ENCODE peak calls at places on chromosomes 13 and 19, in seven cellular contexts. B is lower leg skin, W is BJ, T is GM23338, M is heart right ventricle, G is Panc1, Q is tibial artery. J is an unnamed sample.
A peak's percentile ranks its signal among the peaks of the same experiment; 100 is the strongest.

GRCh38 chr13:35468195-35468594 is 8.3 kb downstream of the MAB21L1 start:
- DNase-seq in B (no peak), Q (no peak), M (no peak), G (no peak), T (no peak), W (no peak), J (no peak)

GRCh38 chr13:92838786-92839185 is 387.8 kb upstream of the GPC6 start:
- DNase-seq in W (no peak), B (no peak), M (no peak), G (no peak), Q (no peak), T (no peak), J (no peak)

GRCh38 chr19:18171605-18172327 is 1.8 kb upstream of the IFI30 start:
- DNase-seq in M (no peak), Q (no peak), T (no peak), W (no peak), B (no peak), G (no peak), J (no peak)

GRCh38 chr13:41962994-41963393 is 2.1 kb upstream of the VWA8 start:
- DNase-seq in G (no peak), M (no peak), T (no peak), B (no peak), Q (no peak), W (no peak), J (no peak)

GRCh38 chr13:93646247-93646646 is 419.6 kb downstream of the GPC6 start:
- DNase-seq in Q (no peak), G (no peak), W (no peak), T (no peak), B (no peak), M (no peak), J (no peak)

GRCh38 chr13:27578121-27579030 is 42.0 kb downstream of the LNX2 start:
- DNase-seq in Q (no peak), B (no peak), M (no peak), G (no peak), W (no peak), T (peak; percentile 22), J (no peak)

GRCh38 chr19:6712231-6712630 is 8.2 kb downstream of the C3 start:
- DNase-seq in T (no peak), M (no peak), W (no peak), Q (no peak), B (no peak), G (no peak), J (no peak)

GRCh38 chr19:37227996-37228395 is 10.0 kb downstream of the ZNF383 start:
- DNase-seq in G (no peak), T (peak; percentile 84), B (no peak), W (no peak), Q (no peak), M (no peak), J (no peak)

GRCh38 chr13:53098455-53098854 is 69.8 kb downstream of the OLFM4 start:
- DNase-seq in M (no peak), W (no peak), B (no peak), G (no peak), Q (no peak), T (no peak), J (no peak)

GRCh38 chr13:30690282-30691188 is 44.8 kb upstream of the ALOX5AP start:
- DNase-seq in W (peak; percentile 83), G (no peak), M (peak; percentile 59), T (no peak), Q (peak; percentile 77), B (peak; percentile 77), J (no peak)

GRCh38 chr13:33271759-33272158 is 13.8 kb downstream of the STARD13 start:
- DNase-seq in Q (no peak), T (no peak), G (no peak), W (no peak), M (no peak), B (no peak), J (no peak)

GRCh38 chr13:40777166-40777956 is 6.4 kb upstream of the MRPS31 start:
- DNase-seq in M (no peak), B (no peak), Q (no peak), W (no peak), T (peak; percentile 88), G (peak; percentile 46), J (no peak)

GRCh38 chr19:41249707-41250423 is 14.3 kb upstream of the HNRNPUL1 start:
- DNase-seq in W (no peak), G (no peak), M (no peak), B (no peak), Q (no peak), T (peak; percentile 71), J (no peak)

GRCh38 chr19:42312370-42312769 is 739 bp upstream of the TMEM145 start:
- DNase-seq in G (no peak), M (no peak), B (no peak), T (no peak), W (no peak), Q (no peak), J (no peak)

GRCh38 chr13:49371943-49372636 is 71.8 kb downstream of the CAB39L start:
- DNase-seq in T (no peak), Q (no peak), M (no peak), G (no peak), B (no peak), W (no peak), J (no peak)

DNA sequence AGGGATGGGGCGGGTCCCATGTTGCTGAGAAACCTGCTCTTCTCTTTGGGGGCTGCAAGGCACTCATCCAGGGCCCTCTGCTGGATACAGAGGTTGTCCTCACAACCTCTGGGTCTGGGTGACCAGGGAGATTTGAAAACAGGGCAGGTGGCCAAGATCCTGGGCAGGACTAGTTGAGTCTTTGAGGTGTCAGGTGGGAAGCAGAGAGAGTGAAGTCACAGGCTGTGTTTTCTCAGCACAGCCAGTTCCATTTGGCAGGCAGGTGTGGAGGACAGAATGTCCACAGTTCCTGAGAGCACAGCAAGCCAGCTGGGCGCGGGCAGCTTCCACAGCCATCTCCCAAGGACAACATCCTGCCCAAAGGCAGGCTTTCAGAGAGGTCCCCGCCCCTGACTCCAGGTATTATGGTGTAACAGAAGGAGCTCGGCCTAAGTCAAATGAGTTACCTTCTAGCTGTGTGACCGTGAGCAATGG is 118.8 kb downstream of the NUFIP1 start:
- DNase-seq in Q (no peak), W (no peak), M (peak; percentile 30), B (no peak), G (no peak), T (no peak), J (no peak)
- TF ChIP-seq CTCF in Q (no peak), W (no peak), M (no peak), B (no peak), G (no peak), T (peak; percentile 32), J (no peak)

DNA sequence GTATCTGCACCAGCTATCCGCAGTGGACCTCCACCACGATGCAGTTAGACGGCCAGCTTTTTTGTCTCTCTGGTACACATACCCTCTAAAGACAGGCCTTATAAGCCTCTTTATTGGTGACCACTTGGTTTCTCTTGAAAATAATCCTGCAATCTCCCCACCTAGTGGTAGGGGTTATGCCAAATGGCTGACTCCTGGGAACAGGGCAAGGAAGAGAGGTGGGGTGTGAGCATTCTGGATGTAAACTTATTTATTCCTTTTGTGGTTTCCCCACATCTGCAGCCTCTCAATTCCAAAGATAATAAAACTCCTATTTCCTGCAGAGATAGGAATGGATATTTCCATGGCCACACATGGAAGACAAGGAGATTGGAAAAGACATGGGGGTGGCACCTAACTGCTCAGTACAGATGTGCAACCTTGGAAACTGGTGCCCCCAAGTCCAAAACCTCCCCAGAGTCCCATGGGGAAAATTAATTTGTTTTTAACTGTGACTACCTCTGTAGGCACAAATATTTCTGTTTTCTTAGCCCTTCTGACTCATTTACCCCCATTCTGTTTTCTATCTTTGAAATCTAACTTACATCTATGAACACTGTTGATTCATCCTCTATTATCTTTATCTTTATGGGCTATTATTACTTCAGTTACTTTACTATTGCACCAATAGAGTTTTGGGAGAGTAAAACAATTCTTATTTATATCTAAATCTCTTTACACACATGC is 112.7 kb upstream of the TSHZ3 start:
- DNase-seq in B (no peak), T (peak; percentile 47), M (no peak), W (no peak), Q (no peak), G (no peak), J (no peak)
- TF ChIP-seq CTCF in B (no peak), T (peak; percentile 59), M (no peak), W (peak; percentile 31), Q (no peak), G (peak; percentile 35), J (no peak)

DNA sequence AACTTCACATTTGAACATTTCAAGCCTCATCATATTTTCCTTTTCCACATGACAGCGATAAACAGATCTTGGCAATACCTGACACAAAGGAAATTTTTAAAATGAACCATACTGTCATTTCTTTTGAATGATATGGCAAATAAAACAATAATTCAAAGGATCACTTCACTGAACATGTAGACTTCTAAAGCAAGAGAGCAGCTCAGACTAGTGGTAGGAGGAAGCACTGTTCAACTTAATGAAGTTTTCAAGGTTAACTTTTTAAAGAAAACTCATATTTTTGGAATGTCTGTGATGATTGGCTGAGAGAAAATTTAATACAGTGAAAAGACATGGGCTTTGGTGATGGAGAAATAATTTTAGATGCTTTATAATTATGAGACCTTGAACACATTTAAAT is 198.0 kb downstream of the OXGR1 start:
- DNase-seq in W (no peak), B (no peak), G (no peak), Q (no peak), T (no peak), M (no peak), J (no peak)
- TF ChIP-seq CTCF in W (no peak), B (no peak), G (no peak), Q (no peak), T (no peak), M (peak; percentile 16), J (no peak)

DNA sequence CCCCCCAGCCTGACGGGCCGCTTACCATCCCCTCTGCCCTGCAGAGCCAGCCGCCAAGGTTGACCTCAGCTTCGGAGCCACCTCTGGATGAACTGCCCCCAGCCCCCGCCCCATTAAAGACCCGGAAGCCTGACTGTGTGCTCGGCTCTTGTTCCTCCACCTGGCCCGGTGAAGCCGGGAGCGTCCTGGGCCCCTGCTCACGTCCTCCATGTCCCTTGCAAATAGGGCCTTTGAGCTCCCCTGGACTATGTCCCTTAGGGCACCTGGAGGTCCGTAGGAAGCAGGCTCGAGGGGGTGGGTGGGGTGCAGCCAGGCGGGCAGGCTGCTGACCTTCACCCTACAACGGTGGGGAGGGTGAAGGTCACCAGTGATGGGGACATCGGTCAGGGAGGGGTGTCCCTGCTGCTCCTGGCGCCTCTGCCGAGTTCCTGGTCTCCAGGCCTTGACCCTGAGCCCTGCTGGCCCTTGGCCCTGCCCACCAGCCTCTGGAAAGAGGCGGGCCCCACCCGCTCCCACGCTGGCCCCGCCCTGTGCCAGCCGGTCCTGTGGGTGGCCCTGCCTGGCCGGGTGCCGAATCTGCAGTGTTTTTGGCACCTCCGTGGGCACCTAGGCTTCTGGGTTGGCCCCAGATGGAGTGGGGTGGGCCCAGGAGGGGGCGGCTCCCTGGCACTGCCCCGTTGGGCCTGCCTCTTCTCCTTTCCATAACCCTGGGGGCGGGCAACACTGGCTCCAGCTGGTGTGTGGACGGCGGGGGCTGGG is 3.3 kb downstream of the ATP5F1D start:
- DNase-seq in Q (no peak), B (peak; percentile 69), M (peak; percentile 87), W (no peak), T (no peak), G (no peak), J (no peak)
- TF ChIP-seq CTCF in Q (no peak), B (no peak), M (no peak), W (no peak), T (no peak), G (peak; percentile 41), J (peak; percentile 10)

J was measured in mesothelial cell of epicardium.